ENCODE peak calls at places on chromosomes 12 and 14, in four cellular contexts. K, R, L and A are unnamed samples.

GRCh38 chr14:100025111-100025510 is 40.1 kb upstream of the EVL start:
- DNase-seq in K (no peak), R (no peak), L (peak; percentile 34), A (no peak)

GRCh38 chr14:94111276-94112095 is 950 bp downstream of the IFI27 start:
- DNase-seq in L (no peak), R (no peak), K (no peak), A (no peak)

GRCh38 chr12:23536293-23536692 is 413.2 kb downstream of the SOX5 start:
- DNase-seq in R (no peak), L (no peak), K (no peak), A (no peak)

GRCh38 chr12:110501378-110501721 is 561 bp downstream of the VPS29 start:
- DNase-seq in R (no peak), L (peak; percentile 37), K (no peak), A (no peak)

GRCh38 chr12:53211476-53212381 is 4.7 kb upstream of the ITGB7 start:
- DNase-seq in K (no peak), L (no peak), R (no peak), A (no peak)

GRCh38 chr14:39628087-39628486 is 195.9 kb upstream of the FBXO33 start:
- DNase-seq in L (no peak), R (no peak), K (no peak), A (no peak)

GRCh38 chr12:32155041-32155440 is 48.4 kb downstream of the BICD1 start:
- DNase-seq in R (no peak), L (no peak), K (no peak), A (no peak)

GRCh38 chr12:75852143-75852542 is 179.4 kb downstream of the PHLDA1 start:
- DNase-seq in L (no peak), K (no peak), R (no peak), A (no peak)

GRCh38 chr12:94263011-94263786 is 114.8 kb downstream of the PLXNC1 start:
- DNase-seq in K (no peak), L (no peak), R (no peak), A (peak; percentile 69)

GRCh38 chr12:88247241-88247643 is 105.1 kb downstream of the TMTC3 start:
- DNase-seq in K (no peak), L (no peak), R (no peak), A (no peak)

GRCh38 chr12:121287267-121287954 is 9.1 kb downstream of the CAMKK2 start:
- DNase-seq in K (no peak), L (no peak), R (no peak), A (no peak)

GRCh38 chr12:117797202-117797601 is 171.6 kb downstream of the KSR2 start:
- DNase-seq in K (no peak), R (no peak), L (no peak), A (no peak)
- TF ChIP-seq CTCF in K (no peak), R (no peak), L (no peak), A (no peak)

GRCh38 chr12:117421068-117421771 is 59.8 kb upstream of the NOS1 start:
- DNase-seq in K (no peak), R (no peak), L (no peak), A (no peak)

GRCh38 chr12:117421987-117422386 is 60.6 kb upstream of the NOS1 start:
- DNase-seq in K (no peak), L (no peak), R (no peak), A (no peak)

GRCh38 chr12:117430246-117430645 is 68.8 kb upstream of the NOS1 start:
- DNase-seq in R (no peak), K (no peak), L (no peak), A (no peak)

GRCh38 chr12:117427176-117427575 is 65.8 kb upstream of the NOS1 start:
- DNase-seq in R (no peak), L (no peak), K (no peak), A (no peak)
- TF ChIP-seq CTCF in R (no peak), L (no peak), K (no peak), A (no peak)

DNA sequence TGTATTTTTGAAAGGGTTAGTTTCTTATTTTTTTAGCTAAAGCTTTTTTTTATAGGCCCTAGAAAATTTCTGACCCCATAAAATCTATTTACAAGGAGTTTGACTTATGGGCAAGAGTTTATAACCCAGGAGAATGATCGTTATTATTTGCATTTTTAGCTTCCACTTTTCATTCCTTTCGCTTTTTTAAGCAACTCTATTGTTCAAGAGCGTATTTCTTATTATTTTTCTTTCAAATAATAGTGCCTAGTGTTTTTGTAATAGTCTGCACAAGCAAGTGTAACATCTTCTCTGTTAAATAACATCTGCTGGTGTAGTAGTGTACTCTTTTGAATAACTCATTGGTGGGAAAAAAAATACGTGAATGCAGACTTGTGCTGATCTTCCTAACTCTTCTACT is 216.3 kb downstream of the ERC1 start:
- DNase-seq in K (no peak), R (no peak), L (no peak), A (no peak)
- TF ChIP-seq CTCF in K (no peak), R (no peak), L (no peak), A (no peak)

DNA sequence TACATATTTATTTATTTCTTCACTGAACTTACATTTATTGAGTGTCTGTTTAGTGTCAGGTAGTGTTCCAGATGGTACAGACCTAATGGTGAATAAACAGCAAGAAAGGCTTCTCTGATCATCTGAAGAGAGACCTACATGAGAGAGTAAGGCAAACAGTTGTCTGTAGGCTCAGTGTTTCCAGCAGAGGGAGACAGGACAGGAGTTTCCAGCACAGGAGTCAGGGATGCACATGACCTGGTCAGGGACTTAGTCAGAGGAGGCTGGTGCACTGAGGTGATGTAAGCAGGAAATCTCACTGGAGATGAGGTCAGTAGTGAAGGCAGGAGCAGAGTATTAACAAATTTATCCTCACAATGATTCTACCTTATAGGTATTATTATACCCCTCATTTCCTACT is 233.2 kb downstream of the MDGA2 start:
- DNase-seq in K (no peak), L (peak; percentile 38), R (no peak), A (no peak)
- TF ChIP-seq CTCF in K (no peak), L (no peak), R (no peak), A (no peak)

GRCh38 chr14:30211326-30211725 is 283.7 kb upstream of the PRKD1 start:
- DNase-seq in L (no peak), K (no peak), R (no peak), A (no peak)

GRCh38 chr14:30210630-30211029 is 283.0 kb upstream of the PRKD1 start:
- DNase-seq in L (no peak), R (no peak), K (no peak), A (no peak)

GRCh38 chr14:30209136-30209535 is 281.5 kb upstream of the PRKD1 start:
- DNase-seq in R (no peak), K (no peak), L (no peak), A (no peak)

GRCh38 chr14:30214456-30215090 is 286.9 kb upstream of the PRKD1 start:
- DNase-seq in L (peak; percentile 20), K (no peak), R (no peak), A (no peak)

GRCh38 chr14:30214014-30214413 is 286.4 kb upstream of the PRKD1 start:
- DNase-seq in K (no peak), R (no peak), L (no peak), A (no peak)
- TF ChIP-seq CTCF in K (no peak), R (no peak), L (no peak), A (no peak)

GRCh38 chr14:21686468-21686867 is 12.8 kb upstream of the OR4E1 start:
- DNase-seq in R (no peak), K (no peak), L (no peak), A (no peak)
- TF ChIP-seq CTCF in R (no peak), K (no peak), L (no peak), A (no peak)

DNA sequence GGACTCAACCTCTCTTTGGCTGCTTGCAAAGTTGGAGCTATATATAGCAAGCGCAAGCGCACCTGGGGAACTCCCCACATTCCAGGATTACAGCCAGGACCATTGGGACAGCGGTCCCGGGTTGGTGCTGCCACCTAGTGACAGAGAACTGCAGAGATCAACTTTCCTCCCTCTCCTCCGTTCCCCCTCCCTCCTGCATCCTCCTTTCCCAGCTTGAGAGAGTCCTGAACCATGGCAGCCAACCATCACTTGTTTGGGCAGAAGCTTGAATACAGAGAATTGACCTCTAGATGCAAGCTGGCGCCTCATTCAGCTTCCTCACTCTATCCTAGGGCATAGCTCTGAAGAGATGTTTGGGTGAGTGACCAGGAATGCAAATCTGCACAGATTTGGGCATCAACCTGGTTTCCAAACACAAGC is 17.4 kb upstream of the FLVCR2 start:
- DNase-seq in K (no peak), L (peak; percentile 82), R (peak; percentile 24), A (peak; percentile 26)
- TF ChIP-seq CTCF in K (peak; percentile 78), L (peak; percentile 67), R (peak; percentile 70), A (peak; percentile 81)